ENCODE peak calls at places on chromosome 7, in four cellular contexts. One of them, this sample, is unnamed.

GRCh38 chr7:130069179-130069977 is 956 bp upstream of the KLHDC10 start:
- DNase-seq in suprapubic skin: no peak
- DNase-seq in mesothelial cell of epicardium: no peak
- DNase-seq in CD8-positive, alpha-beta T cell: no peak
- DNase-seq in this sample: no peak

GRCh38 chr7:85292908-85293576 is 106.2 kb upstream of the SEMA3D start:
- DNase-seq in CD8-positive, alpha-beta T cell: no peak
- DNase-seq in mesothelial cell of epicardium: no peak
- DNase-seq in suprapubic skin: no peak
- DNase-seq in this sample: no peak

GRCh38 chr7:12557282-12557681 is 13.2 kb upstream of the SCIN start:
- DNase-seq in suprapubic skin: no peak
- DNase-seq in CD8-positive, alpha-beta T cell: no peak
- DNase-seq in mesothelial cell of epicardium: no peak
- DNase-seq in this sample: no peak

GRCh38 chr7:155795951-155796350 is 16.3 kb downstream of the SHH start:
- DNase-seq in CD8-positive, alpha-beta T cell: no peak
- DNase-seq in suprapubic skin: no peak
- DNase-seq in mesothelial cell of epicardium: no peak
- DNase-seq in this sample: no peak

GRCh38 chr7:80902716-80903308 is 16.0 kb downstream of the SEMA3C start:
- DNase-seq in suprapubic skin: no peak
- DNase-seq in mesothelial cell of epicardium: no peak
- DNase-seq in CD8-positive, alpha-beta T cell: no peak
- DNase-seq in this sample: no peak

GRCh38 chr7:80018941-80019808 is 115.5 kb upstream of the GNAI1 start:
- DNase-seq in suprapubic skin: no peak
- DNase-seq in CD8-positive, alpha-beta T cell: peak
- DNase-seq in mesothelial cell of epicardium: peak
- DNase-seq in this sample: no peak

GRCh38 chr7:77338883-77339629 is 77.1 kb downstream of the GSAP start:
- DNase-seq in CD8-positive, alpha-beta T cell: no peak
- DNase-seq in mesothelial cell of epicardium: no peak
- DNase-seq in suprapubic skin: no peak
- DNase-seq in this sample: no peak

GRCh38 chr7:3987426-3987927 is 686.4 kb downstream of the SDK1 start:
- DNase-seq in mesothelial cell of epicardium: no peak
- DNase-seq in suprapubic skin: peak
- DNase-seq in CD8-positive, alpha-beta T cell: no peak
- DNase-seq in this sample: no peak

GRCh38 chr7:83162402-83163256 is at the start of gene PCLO:
- DNase-seq in mesothelial cell of epicardium: peak
- DNase-seq in CD8-positive, alpha-beta T cell: no peak
- DNase-seq in suprapubic skin: peak
- DNase-seq in this sample: peak

GRCh38 chr7:17302575-17303142 is 4.2 kb downstream of the AHR start:
- DNase-seq in suprapubic skin: no peak
- DNase-seq in CD8-positive, alpha-beta T cell: no peak
- DNase-seq in mesothelial cell of epicardium: no peak
- DNase-seq in this sample: no peak
- TF ChIP-seq CTCF in suprapubic skin: no peak
- TF ChIP-seq CTCF in CD8-positive, alpha-beta T cell: no peak
- TF ChIP-seq CTCF in mesothelial cell of epicardium: no peak
- TF ChIP-seq CTCF in this sample: no peak

GRCh38 chr7:139094596-139094995 is 14.9 kb downstream of the ZC3HAV1 start:
- DNase-seq in suprapubic skin: no peak
- DNase-seq in mesothelial cell of epicardium: no peak
- DNase-seq in CD8-positive, alpha-beta T cell: no peak
- DNase-seq in this sample: no peak
- TF ChIP-seq CTCF in suprapubic skin: no peak
- TF ChIP-seq CTCF in mesothelial cell of epicardium: no peak
- TF ChIP-seq CTCF in CD8-positive, alpha-beta T cell: no peak
- TF ChIP-seq CTCF in this sample: no peak

GRCh38 chr7:100874577-100875355 is at the start of gene SRRT:
- DNase-seq in mesothelial cell of epicardium: peak
- DNase-seq in CD8-positive, alpha-beta T cell: peak
- DNase-seq in suprapubic skin: peak
- DNase-seq in this sample: peak
- TF ChIP-seq CTCF in mesothelial cell of epicardium: peak
- TF ChIP-seq CTCF in CD8-positive, alpha-beta T cell: no peak
- TF ChIP-seq CTCF in suprapubic skin: peak
- TF ChIP-seq CTCF in this sample: peak

DNA sequence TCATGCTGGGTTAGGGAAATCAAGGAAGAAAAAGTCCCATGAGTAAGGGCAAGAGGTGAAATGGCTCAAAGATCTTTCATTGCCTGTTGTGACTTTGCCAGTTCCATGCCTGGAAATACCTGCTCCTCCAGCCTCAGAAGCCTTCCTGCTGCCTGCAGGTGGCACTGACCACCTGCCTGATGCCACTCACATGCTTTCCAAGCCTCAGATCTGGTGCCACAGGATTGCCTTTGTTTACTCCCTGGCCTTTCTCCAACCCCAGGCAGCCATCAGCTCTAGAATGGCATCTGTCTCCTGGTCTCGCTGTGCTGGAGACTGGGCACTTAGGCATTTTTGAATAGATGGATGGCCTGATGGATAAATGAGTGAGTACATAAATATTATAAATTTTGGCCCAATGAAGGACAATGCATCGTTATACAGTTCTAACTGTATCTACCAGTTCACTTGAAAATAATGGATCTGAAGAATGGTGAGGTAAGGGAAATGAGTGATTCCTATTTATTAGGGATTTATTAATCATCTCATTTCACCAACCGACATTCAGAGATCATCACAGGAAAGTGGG is 657.2 kb downstream of the INHBA start:
- DNase-seq in mesothelial cell of epicardium: no peak
- DNase-seq in CD8-positive, alpha-beta T cell: no peak
- DNase-seq in suprapubic skin: no peak
- DNase-seq in this sample: no peak
- TF ChIP-seq CTCF in mesothelial cell of epicardium: no peak
- TF ChIP-seq CTCF in CD8-positive, alpha-beta T cell: no peak
- TF ChIP-seq CTCF in suprapubic skin: peak
- TF ChIP-seq CTCF in this sample: no peak

GRCh38 chr7:100126931-100127865 is at the start of gene MBLAC1:
- DNase-seq in suprapubic skin: peak
- DNase-seq in mesothelial cell of epicardium: peak
- DNase-seq in CD8-positive, alpha-beta T cell: peak
- DNase-seq in this sample: peak
- TF ChIP-seq CTCF in suprapubic skin: no peak
- TF ChIP-seq CTCF in mesothelial cell of epicardium: no peak
- TF ChIP-seq CTCF in CD8-positive, alpha-beta T cell: no peak
- TF ChIP-seq CTCF in this sample: no peak

DNA sequence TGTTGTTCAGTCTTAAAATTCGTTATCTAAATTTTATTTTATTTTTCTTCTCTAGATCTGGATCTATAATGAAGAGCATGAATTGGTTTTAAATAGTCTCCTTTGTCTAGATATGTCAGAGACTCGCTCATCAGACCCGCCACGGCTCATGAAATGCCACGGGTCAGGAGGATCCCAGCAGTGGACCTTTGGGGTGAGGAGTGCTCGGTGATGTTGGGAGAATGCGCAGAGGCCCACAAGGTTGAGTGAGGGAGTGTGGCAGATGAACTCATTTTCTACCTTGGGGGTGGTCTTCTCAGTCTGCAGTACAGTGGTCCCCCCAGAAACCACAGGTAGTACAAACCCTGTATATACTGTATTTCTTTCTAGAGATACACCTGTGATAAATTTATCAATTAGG is 95.3 kb downstream of the GALNT11 start:
- DNase-seq in CD8-positive, alpha-beta T cell: no peak
- DNase-seq in mesothelial cell of epicardium: no peak
- DNase-seq in suprapubic skin: no peak
- DNase-seq in this sample: no peak
- TF ChIP-seq CTCF in CD8-positive, alpha-beta T cell: no peak
- TF ChIP-seq CTCF in mesothelial cell of epicardium: no peak
- TF ChIP-seq CTCF in suprapubic skin: no peak
- TF ChIP-seq CTCF in this sample: no peak

DNA sequence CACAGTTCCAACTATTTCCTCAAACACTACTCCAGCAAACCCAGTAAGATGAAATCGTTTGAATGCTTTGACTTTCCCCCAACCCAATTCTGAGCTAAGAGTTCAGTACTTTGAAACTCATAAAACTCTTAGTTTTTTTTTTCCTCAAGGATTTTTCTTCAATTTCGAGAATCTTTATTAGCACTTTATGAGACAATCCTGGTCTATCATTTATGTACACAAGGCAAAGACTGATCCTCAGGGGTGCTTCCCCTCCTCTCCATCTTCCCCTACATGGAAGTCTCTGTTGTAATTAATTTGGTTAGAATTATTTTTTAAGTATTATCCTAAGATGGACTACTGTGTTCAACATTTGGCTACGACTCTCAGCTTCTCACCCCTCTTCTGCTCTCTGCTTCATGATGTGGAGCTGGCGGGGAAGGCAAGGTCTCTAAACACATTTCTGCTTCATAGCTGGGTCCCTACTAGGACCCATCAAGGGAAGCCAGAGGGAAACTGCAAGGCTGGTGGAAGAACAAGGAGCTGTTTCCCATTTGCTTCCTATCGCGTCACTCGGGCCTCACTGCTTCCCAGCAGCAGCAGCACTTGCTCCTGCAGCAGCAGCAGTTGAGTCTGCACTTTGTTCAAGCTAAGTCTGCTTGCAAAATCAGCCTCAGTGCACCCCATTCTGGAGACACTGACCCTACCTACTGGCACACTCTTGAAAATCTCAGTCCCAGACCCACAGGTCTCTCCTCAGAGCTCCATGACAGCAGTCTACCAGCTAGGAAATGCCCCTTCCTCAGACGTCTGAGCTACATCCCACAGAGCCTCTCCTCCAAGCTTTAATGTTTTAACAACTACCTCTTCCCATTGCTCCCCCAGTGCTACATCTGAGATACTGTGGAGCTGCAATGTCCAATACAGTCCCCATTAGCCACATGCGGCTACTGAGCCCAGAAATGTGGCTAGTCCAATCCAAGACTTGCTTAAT is 90.0 kb downstream of the CHCHD3 start:
- DNase-seq in CD8-positive, alpha-beta T cell: no peak
- DNase-seq in suprapubic skin: no peak
- DNase-seq in mesothelial cell of epicardium: no peak
- DNase-seq in this sample: no peak
- TF ChIP-seq CTCF in CD8-positive, alpha-beta T cell: no peak
- TF ChIP-seq CTCF in suprapubic skin: no peak
- TF ChIP-seq CTCF in mesothelial cell of epicardium: no peak
- TF ChIP-seq CTCF in this sample: no peak

DNA sequence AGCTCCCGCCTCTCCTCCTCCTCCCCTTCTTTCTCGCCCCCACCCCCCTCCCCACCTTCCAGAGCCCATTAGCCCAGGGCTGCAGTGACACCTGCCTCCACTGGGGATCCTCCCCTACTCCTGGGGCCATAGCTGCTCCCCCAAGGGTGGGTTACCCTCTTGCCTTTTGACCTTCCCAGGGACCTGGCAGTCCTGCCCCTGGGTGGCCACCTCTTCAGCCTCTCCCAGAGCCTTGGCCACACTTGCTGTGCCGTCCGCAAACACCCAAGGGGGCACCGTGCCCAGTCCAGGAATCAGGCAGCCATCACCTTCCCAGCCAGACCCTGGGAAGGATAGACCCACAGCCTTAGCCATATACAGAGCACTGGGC is 19.8 kb upstream of the CLDN4 start:
- DNase-seq in CD8-positive, alpha-beta T cell: no peak
- DNase-seq in mesothelial cell of epicardium: no peak
- DNase-seq in suprapubic skin: no peak
- DNase-seq in this sample: no peak
- TF ChIP-seq CTCF in CD8-positive, alpha-beta T cell: no peak
- TF ChIP-seq CTCF in mesothelial cell of epicardium: no peak
- TF ChIP-seq CTCF in suprapubic skin: no peak
- TF ChIP-seq CTCF in this sample: no peak

GRCh38 chr7:127392182-127392565 is 334 bp downstream of the ZNF800 start:
- DNase-seq in mesothelial cell of epicardium: no peak
- DNase-seq in suprapubic skin: peak
- DNase-seq in CD8-positive, alpha-beta T cell: peak
- DNase-seq in this sample: peak
- TF ChIP-seq CTCF in mesothelial cell of epicardium: no peak
- TF ChIP-seq CTCF in suprapubic skin: no peak
- TF ChIP-seq CTCF in CD8-positive, alpha-beta T cell: no peak
- TF ChIP-seq CTCF in this sample: peak

GRCh38 chr7:20198295-20198694 is 18.9 kb downstream of the MACC1 start:
- DNase-seq in CD8-positive, alpha-beta T cell: no peak
- DNase-seq in suprapubic skin: no peak
- DNase-seq in mesothelial cell of epicardium: no peak
- DNase-seq in this sample: no peak

GRCh38 chr7:20200965-20201364 is 16.2 kb downstream of the MACC1 start:
- DNase-seq in CD8-positive, alpha-beta T cell: no peak
- DNase-seq in suprapubic skin: no peak
- DNase-seq in mesothelial cell of epicardium: no peak
- DNase-seq in this sample: no peak

GRCh38 chr7:20199015-20199737 is 18.0 kb downstream of the MACC1 start:
- DNase-seq in CD8-positive, alpha-beta T cell: no peak
- DNase-seq in suprapubic skin: no peak
- DNase-seq in mesothelial cell of epicardium: no peak
- DNase-seq in this sample: no peak

GRCh38 chr7:20200361-20200760 is 16.8 kb downstream of the MACC1 start:
- DNase-seq in mesothelial cell of epicardium: no peak
- DNase-seq in suprapubic skin: no peak
- DNase-seq in CD8-positive, alpha-beta T cell: no peak
- DNase-seq in this sample: no peak

GRCh38 chr7:20201380-20201779 is 15.8 kb downstream of the MACC1 start:
- DNase-seq in suprapubic skin: no peak
- DNase-seq in mesothelial cell of epicardium: no peak
- DNase-seq in CD8-positive, alpha-beta T cell: no peak
- DNase-seq in this sample: no peak
- TF ChIP-seq CTCF in suprapubic skin: no peak
- TF ChIP-seq CTCF in mesothelial cell of epicardium: no peak
- TF ChIP-seq CTCF in CD8-positive, alpha-beta T cell: no peak
- TF ChIP-seq CTCF in this sample: no peak